ENCODE peak calls at places on chromosomes 16 and 17, in five cellular contexts. One of them, this sample, is unnamed.

GRCh38 chr17:42288985-42289862 is 926 bp downstream of the STAT5A start:
- DNase-seq in HepG2: no peak
- DNase-seq in GM12878: no peak
- DNase-seq in K562: peak
- DNase-seq in H1: no peak
- DNase-seq in this sample: no peak

GRCh38 chr17:72270530-72270929 is 149.7 kb downstream of the SOX9 start:
- DNase-seq in HepG2: no peak
- DNase-seq in GM12878: no peak
- DNase-seq in K562: no peak
- DNase-seq in H1: no peak
- DNase-seq in this sample: peak

GRCh38 chr17:40738553-40738952 is 16.6 kb downstream of the KRT25 start:
- DNase-seq in HepG2: no peak
- DNase-seq in GM12878: no peak
- DNase-seq in K562: no peak
- DNase-seq in H1: no peak
- DNase-seq in this sample: no peak

GRCh38 chr17:75694536-75694935 is 26.7 kb upstream of the ITGB4 start:
- DNase-seq in HepG2: no peak
- DNase-seq in GM12878: no peak
- DNase-seq in K562: no peak
- DNase-seq in H1: no peak
- DNase-seq in this sample: no peak

GRCh38 chr16:67442581-67443255 is 11.8 kb downstream of the HSD11B2 start:
- DNase-seq in HepG2: no peak
- DNase-seq in GM12878: no peak
- DNase-seq in K562: no peak
- DNase-seq in H1: no peak
- DNase-seq in this sample: peak

GRCh38 chr17:6789146-6789545 is 13.1 kb downstream of the FBXO39 start:
- DNase-seq in HepG2: no peak
- DNase-seq in GM12878: no peak
- DNase-seq in K562: no peak
- DNase-seq in H1: no peak
- DNase-seq in this sample: no peak

GRCh38 chr17:13986855-13987254 is 82.4 kb upstream of the COX10 start:
- DNase-seq in HepG2: no peak
- DNase-seq in GM12878: no peak
- DNase-seq in K562: no peak
- DNase-seq in H1: no peak
- DNase-seq in this sample: no peak

GRCh38 chr16:10867199-10867598 is 9.8 kb upstream of the CIITA start:
- DNase-seq in HepG2: no peak
- DNase-seq in GM12878: no peak
- DNase-seq in K562: no peak
- DNase-seq in H1: no peak
- DNase-seq in this sample: no peak

GRCh38 chr17:43360376-43360738 is 38.4 kb upstream of the ARL4D start:
- DNase-seq in HepG2: peak
- DNase-seq in GM12878: no peak
- DNase-seq in K562: no peak
- DNase-seq in H1: no peak
- DNase-seq in this sample: peak

GRCh38 chr16:85524630-85525463 is 88.3 kb upstream of the GSE1 start:
- DNase-seq in HepG2: peak
- DNase-seq in GM12878: no peak
- DNase-seq in K562: no peak
- DNase-seq in H1: no peak
- DNase-seq in this sample: peak

GRCh38 chr16:54748611-54749190 is 182.0 kb upstream of the IRX5 start:
- DNase-seq in HepG2: no peak
- DNase-seq in GM12878: no peak
- DNase-seq in K562: no peak
- DNase-seq in H1: no peak
- DNase-seq in this sample: no peak

GRCh38 chr16:79449906-79450305 is 150.6 kb downstream of the MAF start:
- DNase-seq in HepG2: no peak
- DNase-seq in GM12878: no peak
- DNase-seq in K562: no peak
- DNase-seq in H1: no peak
- DNase-seq in this sample: no peak

GRCh38 chr16:84712801-84713775 is 13.3 kb downstream of the USP10 start:
- DNase-seq in HepG2: peak
- DNase-seq in GM12878: no peak
- DNase-seq in K562: no peak
- DNase-seq in H1: no peak
- DNase-seq in this sample: no peak

GRCh38 chr16:48047755-48048154 is 108.0 kb downstream of the ABCC12 start:
- DNase-seq in HepG2: no peak
- DNase-seq in GM12878: no peak
- DNase-seq in K562: no peak
- DNase-seq in H1: no peak
- DNase-seq in this sample: no peak

GRCh38 chr17:43906951-43907424 is 348 bp downstream of the MPP2 start:
- DNase-seq in HepG2: no peak
- DNase-seq in GM12878: no peak
- DNase-seq in K562: no peak
- DNase-seq in H1: no peak
- DNase-seq in this sample: no peak

GRCh38 chr17:67289174-67289876 is 44.3 kb upstream of the HELZ start:
- DNase-seq in HepG2: no peak
- DNase-seq in GM12878: no peak
- DNase-seq in K562: no peak
- DNase-seq in H1: no peak
- DNase-seq in this sample: no peak

GRCh38 chr17:46888727-46889126 is 34.2 kb upstream of the GOSR2 start:
- DNase-seq in HepG2: no peak
- DNase-seq in GM12878: no peak
- DNase-seq in K562: no peak
- DNase-seq in H1: no peak
- DNase-seq in this sample: no peak

GRCh38 chr16:72995151-72995881 is 52.6 kb downstream of the ZFHX3 start:
- DNase-seq in HepG2: no peak
- DNase-seq in GM12878: no peak
- DNase-seq in K562: peak
- DNase-seq in H1: peak
- DNase-seq in this sample: peak

GRCh38 chr17:13176436-13176835 is 158.6 kb upstream of the ELAC2 start:
- DNase-seq in HepG2: no peak
- DNase-seq in GM12878: no peak
- DNase-seq in K562: no peak
- DNase-seq in H1: no peak
- DNase-seq in this sample: no peak

GRCh38 chr17:48544356-48545021 is 420 bp downstream of the HOXB2 start:
- DNase-seq in HepG2: no peak
- DNase-seq in GM12878: no peak
- DNase-seq in K562: peak
- DNase-seq in H1: no peak
- DNase-seq in this sample: no peak

GRCh38 chr16:29804020-29804419 is 2.3 kb upstream of the MAZ start:
- DNase-seq in HepG2: no peak
- DNase-seq in GM12878: no peak
- DNase-seq in K562: no peak
- DNase-seq in H1: no peak
- DNase-seq in this sample: no peak

GRCh38 chr17:5237541-5238016 is 2.9 kb upstream of the SCIMP start:
- DNase-seq in HepG2: peak
- DNase-seq in GM12878: peak
- DNase-seq in K562: peak
- DNase-seq in H1: peak
- DNase-seq in this sample: peak

GRCh38 chr17:19426631-19427030 is 15.6 kb downstream of the RNF112 start:
- DNase-seq in HepG2: no peak
- DNase-seq in GM12878: no peak
- DNase-seq in K562: no peak
- DNase-seq in H1: no peak
- DNase-seq in this sample: no peak

GRCh38 chr17:32593003-32593402 is 106.2 kb downstream of the CDK5R1 start:
- DNase-seq in HepG2: no peak
- DNase-seq in GM12878: no peak
- DNase-seq in K562: no peak
- DNase-seq in H1: no peak
- DNase-seq in this sample: no peak

GRCh38 chr16:48206594-48207242 is 37.4 kb upstream of the LONP2 start:
- DNase-seq in HepG2: peak
- DNase-seq in GM12878: no peak
- DNase-seq in K562: no peak
- DNase-seq in H1: peak
- DNase-seq in this sample: no peak

GRCh38 chr17:65108152-65108551 is 29.0 kb upstream of the RGS9 start:
- DNase-seq in HepG2: no peak
- DNase-seq in GM12878: no peak
- DNase-seq in K562: no peak
- DNase-seq in H1: no peak
- DNase-seq in this sample: no peak

GRCh38 chr17:57563968-57564367 is 181.1 kb downstream of the CCDC182 start:
- DNase-seq in HepG2: no peak
- DNase-seq in GM12878: no peak
- DNase-seq in K562: no peak
- DNase-seq in H1: no peak
- DNase-seq in this sample: peak

GRCh38 chr17:144936-145670 is 7.7 kb downstream of the SCGB1C2 start:
- DNase-seq in HepG2: no peak
- DNase-seq in GM12878: no peak
- DNase-seq in K562: no peak
- DNase-seq in H1: no peak
- DNase-seq in this sample: no peak

GRCh38 chr17:31489295-31490018 is 98.0 kb downstream of the RAB11FIP4 start:
- DNase-seq in HepG2: peak
- DNase-seq in GM12878: no peak
- DNase-seq in K562: peak
- DNase-seq in H1: no peak
- DNase-seq in this sample: no peak
- TF ChIP-seq EP300 in HepG2: no peak
- TF ChIP-seq EP300 in GM12878: no peak
- TF ChIP-seq EP300 in K562: no peak
- TF ChIP-seq EP300 in H1: no peak
- TF ChIP-seq EP300 in this sample: no peak

DNA sequence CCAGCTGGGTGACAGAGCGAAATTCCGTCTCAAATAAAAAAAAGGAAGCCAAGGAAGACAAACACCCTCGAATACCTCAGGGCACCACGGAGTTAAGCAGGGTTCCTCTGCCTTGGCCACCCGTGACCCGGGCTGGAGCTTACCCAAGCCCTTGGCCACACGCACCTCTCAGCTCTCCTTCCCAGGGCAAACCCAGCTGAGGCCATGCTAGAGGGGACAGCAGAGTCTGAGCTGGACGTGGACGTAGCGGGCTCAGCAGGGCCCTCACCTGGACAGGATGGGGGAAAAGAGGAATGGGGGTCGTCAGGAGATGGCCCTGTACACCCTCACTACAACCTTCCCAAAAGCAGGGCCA is 12.2 kb downstream of the PER1 start:
- DNase-seq in HepG2: no peak
- DNase-seq in GM12878: no peak
- DNase-seq in K562: no peak
- DNase-seq in H1: no peak
- DNase-seq in this sample: peak
- TF ChIP-seq JUND in HepG2: no peak
- TF ChIP-seq JUND in GM12878: no peak
- TF ChIP-seq JUND in K562: no peak
- TF ChIP-seq JUND in H1: no peak
- TF ChIP-seq JUND in this sample: no peak

DNA sequence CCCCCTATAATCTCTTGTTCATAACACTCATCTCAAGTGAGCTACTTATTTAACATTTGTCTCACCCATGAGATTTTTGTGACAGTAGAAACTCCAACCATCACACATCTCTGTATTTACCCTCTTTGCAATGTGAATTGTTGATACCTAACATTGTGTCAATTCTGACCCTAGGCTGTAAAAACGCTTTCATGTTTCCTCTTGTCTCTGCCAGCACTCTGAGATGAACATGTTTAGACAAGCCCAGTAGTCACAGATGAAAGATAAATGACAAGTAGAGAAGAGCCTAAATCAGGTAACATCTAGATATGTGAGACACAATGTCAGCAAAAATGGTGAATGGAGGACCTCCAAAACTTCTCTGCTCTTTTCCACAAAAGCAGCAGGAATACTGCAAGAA is 1254.5 kb upstream of the GOT2 start:
- DNase-seq in HepG2: no peak
- DNase-seq in GM12878: no peak
- DNase-seq in K562: no peak
- DNase-seq in H1: no peak
- DNase-seq in this sample: no peak
- TF ChIP-seq EP300 in HepG2: no peak
- TF ChIP-seq EP300 in GM12878: no peak
- TF ChIP-seq EP300 in K562: no peak
- TF ChIP-seq EP300 in H1: no peak
- TF ChIP-seq EP300 in this sample: no peak

GRCh38 chr17:35749560-35750412 is 3.3 kb downstream of the GAS2L2 start:
- DNase-seq in HepG2: no peak
- DNase-seq in GM12878: no peak
- DNase-seq in K562: peak
- DNase-seq in H1: no peak
- DNase-seq in this sample: peak

GRCh38 chr17:35748979-35749378 is 4.1 kb downstream of the GAS2L2 start:
- DNase-seq in HepG2: no peak
- DNase-seq in GM12878: no peak
- DNase-seq in K562: no peak
- DNase-seq in H1: no peak
- DNase-seq in this sample: no peak

GRCh38 chr17:35748323-35748960 is 4.6 kb downstream of the GAS2L2 start:
- DNase-seq in HepG2: no peak
- DNase-seq in GM12878: no peak
- DNase-seq in K562: no peak
- DNase-seq in H1: no peak
- DNase-seq in this sample: peak

GRCh38 chr17:35752471-35752870 is 568 bp downstream of the GAS2L2 start:
- DNase-seq in HepG2: no peak
- DNase-seq in GM12878: no peak
- DNase-seq in K562: no peak
- DNase-seq in H1: no peak
- DNase-seq in this sample: no peak

GRCh38 chr17:35750526-35751395 is 2.3 kb downstream of the GAS2L2 start:
- DNase-seq in HepG2: no peak
- DNase-seq in GM12878: no peak
- DNase-seq in K562: peak
- DNase-seq in H1: no peak
- DNase-seq in this sample: peak
- TF ChIP-seq JUND in HepG2: no peak
- TF ChIP-seq JUND in GM12878: no peak
- TF ChIP-seq JUND in K562: no peak
- TF ChIP-seq JUND in H1: no peak
- TF ChIP-seq JUND in this sample: no peak

This sample was measured in SK-N-SH.